ENCODE peak calls at places on chromosomes 12 and 14, in four cellular contexts. U, M, F and J are unnamed samples.

GRCh38 chr12:90936230-90937005 is 18.6 kb downstream of the CCER1 start:
- DNase-seq in U (no peak), M (no peak), F (no peak), J (no peak)

GRCh38 chr12:68367903-68368302 is 35.7 kb upstream of the MDM1 start:
- DNase-seq in U (peak), M (no peak), F (no peak), J (no peak)

GRCh38 chr12:42119085-42119633 is 25.5 kb downstream of the GXYLT1 start:
- DNase-seq in U (peak), M (no peak), F (no peak), J (no peak)

GRCh38 chr12:59164991-59165718 is 244.9 kb upstream of the LRIG3 start:
- DNase-seq in U (peak), M (no peak), F (no peak), J (no peak)

GRCh38 chr12:130715996-130716917 is at the start of gene RIMBP2:
- DNase-seq in U (peak), M (no peak), F (no peak), J (peak)

GRCh38 chr14:100717371-100717770 is 9.3 kb upstream of the DLK1 start:
- DNase-seq in U (no peak), M (no peak), F (no peak), J (no peak)

GRCh38 chr12:12474931-12475485 is 87.7 kb downstream of the DUSP16 start:
- DNase-seq in U (peak), M (no peak), F (no peak), J (no peak)

GRCh38 chr12:23084236-23084995 is 459.4 kb downstream of the ETNK1 start:
- DNase-seq in U (peak), M (no peak), F (no peak), J (no peak)

GRCh38 chr12:59651230-59651920 is 55.5 kb downstream of the SLC16A7 start:
- DNase-seq in U (peak), M (no peak), F (no peak), J (no peak)

GRCh38 chr14:32134448-32135070 is 57.5 kb downstream of the ARHGAP5 start:
- DNase-seq in U (peak), M (no peak), F (no peak), J (no peak)

GRCh38 chr12:104998423-104999346 is 12.6 kb downstream of the NOPCHAP1 start:
- DNase-seq in U (no peak), M (no peak), F (no peak), J (no peak)

GRCh38 chr12:57096099-57096572 is 7.2 kb downstream of the NAB2 start:
- DNase-seq in U (peak), M (no peak), F (no peak), J (no peak)

GRCh38 chr12:130413909-130414308 is 76.2 kb downstream of the PIWIL1 start:
- DNase-seq in U (no peak), M (no peak), F (no peak), J (no peak)

GRCh38 chr12:102478416-102479098 is 1.8 kb downstream of the IGF1 start:
- DNase-seq in U (no peak), M (no peak), F (no peak), J (peak)